ENCODE peak calls at places on chromosomes 2 and 18, in five cellular contexts. V, L, K, J and B are unnamed samples.

GRCh38 chr2:209473930-209474419 is 50.1 kb downstream of the MAP2 start:
- DNase-seq in J (peak; percentile 99), V (no peak), K (no peak), L (peak; percentile 88), B (peak; percentile 87)

GRCh38 chr18:68564961-68565360 is 149.9 kb downstream of the TMX3 start:
- DNase-seq in L (peak; percentile 5), J (no peak), V (no peak), K (no peak), B (no peak)

GRCh38 chr2:200177971-200178911 is 128.3 kb upstream of the SPATS2L start:
- DNase-seq in L (peak; percentile 68), K (no peak), J (peak; percentile 19), V (no peak), B (no peak)

GRCh38 chr2:229661478-229661877 is 52.9 kb downstream of the DNER start:
- DNase-seq in L (no peak), K (no peak), J (no peak), V (no peak), B (no peak)

GRCh38 chr18:26971327-26971918 is 105.9 kb upstream of the AQP4 start:
- DNase-seq in J (no peak), V (no peak), L (no peak), K (no peak), B (no peak)

GRCh38 chr2:201923991-201924390 is 109.7 kb upstream of the FZD7 start:
- DNase-seq in V (no peak), K (no peak), L (no peak), J (no peak), B (no peak)

GRCh38 chr2:8421658-8422499 is 260.0 kb upstream of the ID2 start:
- DNase-seq in L (no peak), V (no peak), K (no peak), J (no peak), B (no peak)

GRCh38 chr18:24446953-24447537 is 13.4 kb upstream of the HRH4 start:
- DNase-seq in V (no peak), J (peak; percentile 37), K (peak; percentile 41), L (peak; percentile 11), B (no peak)

GRCh38 chr2:175187378-175187777 is 5.9 kb upstream of the ATP5MC3 start:
- DNase-seq in V (no peak), J (peak; percentile 56), L (peak; percentile 20), K (no peak), B (no peak)

GRCh38 chr2:240569523-240569997 is 1.3 kb downstream of the RNPEPL1 start:
- DNase-seq in K (no peak), V (no peak), J (no peak), L (no peak), B (no peak)

GRCh38 chr2:39158351-39158750 is 37.5 kb upstream of the SOS1 start:
- DNase-seq in K (no peak), V (no peak), L (no peak), J (peak; percentile 45), B (peak; percentile 93)

GRCh38 chr2:15243762-15244161 is 317.4 kb downstream of the NBAS start:
- DNase-seq in K (no peak), L (peak; percentile 47), J (peak; percentile 67), V (no peak), B (peak; percentile 31)

GRCh38 chr2:13308989-13309388 is 592.3 kb downstream of the TRIB2 start:
- DNase-seq in V (no peak), L (no peak), K (no peak), J (no peak), B (no peak)

GRCh38 chr18:32081881-32082280 is 9.8 kb upstream of the RNF138 start:
- DNase-seq in V (no peak), K (no peak), L (no peak), J (no peak), B (no peak)

GRCh38 chr2:233822101-233822771 is 32.1 kb downstream of the HJURP start:
- DNase-seq in J (no peak), V (no peak), L (no peak), K (peak; percentile 82), B (no peak)

GRCh38 chr18:32674491-32674890 is 98.3 kb downstream of the KLHL14 start:
- DNase-seq in J (peak; percentile 15), L (no peak), V (no peak), K (peak; percentile 3), B (no peak)

GRCh38 chr2:88281302-88282217 is 111.4 kb downstream of the THNSL2 start:
- DNase-seq in K (no peak), V (peak; percentile 12), L (no peak), J (no peak), B (no peak)

GRCh38 chr18:48992133-48992532 is 41.4 kb upstream of the SMAD7 start:
- DNase-seq in J (no peak), V (no peak), L (no peak), K (no peak), B (no peak)

GRCh38 chr2:27086090-27086721 is 366 bp upstream of the KHK start:
- DNase-seq in L (peak; percentile 98), K (peak; percentile 94), J (peak; percentile 93), V (peak; percentile 95), B (peak; percentile 86)

GRCh38 chr18:50439460-50440015 is 64.7 kb downstream of the SKA1 start:
- DNase-seq in L (no peak), J (no peak), K (no peak), V (no peak), B (no peak)

GRCh38 chr2:77005522-77005921 is 516.7 kb downstream of the LRRTM4 start:
- DNase-seq in L (no peak), J (no peak), K (no peak), V (no peak), B (no peak)

GRCh38 chr2:196113061-196113974 is 44.7 kb upstream of the DNAH7 start:
- DNase-seq in V (peak; percentile 24), K (no peak), L (peak; percentile 64), J (peak; percentile 95), B (peak; percentile 75)

GRCh38 chr2:85554980-85555612 is 6.2 kb downstream of the GGCX start:
- DNase-seq in L (peak; percentile 34), K (no peak), J (no peak), V (no peak), B (no peak)

GRCh38 chr2:238913931-238914647 is 66.2 kb downstream of the TWIST2 start:
- DNase-seq in V (no peak), K (no peak), L (peak; percentile 46), J (no peak), B (no peak)

GRCh38 chr2:235870515-235870914 is 297.7 kb downstream of the GBX2 start:
- DNase-seq in K (no peak), V (no peak), L (no peak), J (no peak), B (no peak)

GRCh38 chr18:54950221-54950620 is 9.0 kb downstream of the CCDC68 start:
- DNase-seq in L (no peak), K (peak; percentile 57), V (no peak), J (no peak), B (no peak)

GRCh38 chr18:67516432-67517223 is at the start of gene DSEL:
- DNase-seq in V (peak; percentile 91), L (peak; percentile 99), J (peak; percentile 98), K (peak; percentile 93), B (peak; percentile 95)

GRCh38 chr2:128732976-128733431 is 414.3 kb upstream of the HS6ST1 start:
- DNase-seq in J (peak; percentile 99), V (no peak), L (peak; percentile 89), K (no peak), B (peak; percentile 91)

GRCh38 chr2:206430452-206430851 is 12.9 kb upstream of the ADAM23 start:
- DNase-seq in L (no peak), J (no peak), V (no peak), K (no peak), B (no peak)

GRCh38 chr2:43226955-43227829 is 786 bp upstream of the ZFP36L2 start:
- DNase-seq in L (peak; percentile 94), J (peak; percentile 87), V (peak; percentile 81), K (peak; percentile 97), B (peak; percentile 55)

GRCh38 chr2:236044191-236044590 is 124.0 kb downstream of the GBX2 start:
- DNase-seq in L (no peak), V (no peak), K (no peak), J (no peak), B (no peak)

GRCh38 chr2:174729797-174730529 is 34.3 kb downstream of the CHRNA1 start:
- DNase-seq in L (peak; percentile 48), J (peak; percentile 26), V (no peak), K (no peak), B (no peak)

GRCh38 chr18:79988925-79989361 is 580 bp upstream of the TXNL4A start:
- DNase-seq in V (no peak), K (no peak), J (peak; percentile 72), L (peak; percentile 72), B (peak; percentile 34)

GRCh38 chr2:221549143-221549542 is 23.0 kb downstream of the EPHA4 start:
- DNase-seq in K (no peak), J (peak; percentile 16), L (no peak), V (no peak), B (no peak)

GRCh38 chr18:79934311-79935097 is 16.9 kb downstream of the SLC66A2 start:
- DNase-seq in J (peak; percentile 60), V (no peak), K (peak; percentile 68), L (peak; percentile 66), B (no peak)

GRCh38 chr2:203562283-203562682 is 27.2 kb upstream of the RAPH1 start:
- DNase-seq in L (no peak), J (no peak), V (no peak), K (no peak), B (no peak)

GRCh38 chr2:8882094-8882493 is 44.7 kb upstream of the KIDINS220 start:
- DNase-seq in J (peak; percentile 68), K (peak; percentile 47), L (peak; percentile 52), V (peak; percentile 12), B (peak; percentile 14)

GRCh38 chr2:66585616-66586015 is 150.7 kb downstream of the MEIS1 start:
- DNase-seq in V (no peak), L (no peak), K (no peak), J (no peak), B (no peak)